ENCODE peak calls at places on chromosomes 4 and X, in ten cellular contexts. D is activated T-helper 2 cell treated with anti-CD3 and anti-CD28 coated beads, Interferon-gamma antibody, Interleukin-2, Interleukin-4, amounts not matched to agents 10 μg/mL and 5 μg/mL and 100 μg/mL, durations not matched to agents 14 hours and 24 hours and 36 hours; N is hypothalamus; L is heart left ventricle; U is AG08396; Z is GM04504; W is OCI-LY7; R is pons; Y is T47D; O is activated CD8-positive, alpha-beta memory T cell treated with anti-CD3 and anti-CD28 coated beads, Interleukin-2, amount 50 U/mL, for 48 hours. K is an unnamed sample.

GRCh38 chrX:107715331-107716044 is 60.1 kb downstream of the TSC22D3 start:
- DNase-seq in L (no peak), O (no peak), Y (no peak), U (peak), R (no peak), W (peak), Z (no peak), D (no peak), N (no peak), K (peak)

GRCh38 chr4:90209922-90210321 is 82.7 kb downstream of the CCSER1 start:
- DNase-seq in Z (no peak), O (no peak), D (no peak), L (no peak), R (no peak), Y (no peak), U (no peak), N (no peak), W (no peak), K (no peak)

GRCh38 chrX:118974908-118975671 is 672 bp downstream of the LONRF3 start:
- DNase-seq in W (no peak), O (peak), D (peak), R (no peak), Y (no peak), Z (no peak), N (no peak), L (peak), U (peak), K (peak)

GRCh38 chrX:154526901-154527675 is 11.1 kb upstream of the FAM3A start:
- DNase-seq in Z (peak), D (peak), R (peak), W (peak), U (peak), L (peak), Y (no peak), O (peak), N (peak), K (peak)

GRCh38 chrX:150913511-150913910 is 15.0 kb upstream of the CD99L2 start:
- DNase-seq in D (no peak), Z (no peak), N (no peak), W (no peak), O (no peak), R (no peak), L (no peak), U (no peak), Y (no peak), K (no peak)

GRCh38 chr4:167906851-167907250 is 185.5 kb upstream of the ANXA10 start:
- DNase-seq in W (no peak), L (no peak), U (no peak), Z (no peak), O (no peak), N (no peak), D (no peak), R (no peak), Y (no peak), K (no peak)

GRCh38 chrX:53319614-53320542 is 38.5 kb upstream of the IQSEC2 start:
- DNase-seq in Y (no peak), D (no peak), O (peak), L (no peak), U (no peak), N (no peak), R (no peak), Z (no peak), W (no peak), K (no peak)

GRCh38 chrX:16997313-16997712 is 50.9 kb downstream of the REPS2 start:
- DNase-seq in O (no peak), L (no peak), W (no peak), D (no peak), R (no peak), N (no peak), Y (no peak), U (no peak), Z (no peak), K (no peak)

GRCh38 chr4:141447761-141448160 is 188.6 kb upstream of the IL15 start:
- DNase-seq in U (no peak), L (no peak), Z (no peak), D (no peak), O (no peak), N (no peak), W (no peak), Y (no peak), R (no peak), K (no peak)

GRCh38 chr4:8558080-8558960 is 21.9 kb upstream of the GPR78 start:
- DNase-seq in R (no peak), W (no peak), L (no peak), Z (no peak), U (peak), D (no peak), O (no peak), N (no peak), Y (no peak), K (no peak)

GRCh38 chrX:19647731-19648588 is 132.7 kb upstream of the MAP3K15 start:
- DNase-seq in O (no peak), L (no peak), W (no peak), Z (no peak), Y (no peak), R (no peak), N (no peak), U (no peak), D (no peak), K (no peak)

GRCh38 chr4:112854420-112854819 is 195.0 kb upstream of the ANK2 start:
- DNase-seq in U (no peak), D (no peak), Y (no peak), R (no peak), Z (no peak), W (no peak), O (no peak), L (no peak), N (no peak), K (no peak)

GRCh38 chr4:104591505-104591904 is 96.8 kb upstream of the CXXC4 start:
- DNase-seq in N (peak), R (peak), D (no peak), W (no peak), Z (no peak), O (no peak), U (no peak), Y (no peak), L (peak), K (no peak)

GRCh38 chrX:275967-276587 is 5.1 kb upstream of the PLCXD1 start:
- DNase-seq in W (no peak), Y (peak), L (peak), Z (peak), R (peak), O (peak), D (no peak), N (no peak), U (peak), K (peak)

GRCh38 chr4:85498068-85498733 is 23.3 kb downstream of the ARHGAP24 start:
- DNase-seq in D (no peak), O (no peak), Z (no peak), U (peak), N (no peak), W (no peak), R (peak), Y (no peak), L (peak), K (no peak)

GRCh38 chr4:115454228-115454627 is 340.8 kb upstream of the NDST4 start:
- DNase-seq in N (no peak), Z (no peak), O (no peak), Y (no peak), W (no peak), D (no peak), L (no peak), U (no peak), R (no peak), K (no peak)

GRCh38 chr4:22485751-22486150 is 30.1 kb downstream of the ADGRA3 start:
- DNase-seq in W (no peak), Y (no peak), N (no peak), R (peak), Z (peak), D (no peak), L (no peak), O (no peak), U (peak), K (no peak)

GRCh38 chrX:39855748-39856129 is 242.0 kb downstream of the BCOR start:
- DNase-seq in Z (no peak), R (no peak), W (peak), D (peak), L (no peak), U (peak), O (peak), Y (no peak), N (no peak), K (peak)

GRCh38 chrX:9786839-9787635 is 808 bp downstream of the SHROOM2 start:
- DNase-seq in R (no peak), D (no peak), L (no peak), N (no peak), O (no peak), Z (no peak), U (no peak), Y (no peak), W (no peak), K (no peak)

GRCh38 chrX:11888421-11888820 is 130.4 kb downstream of the MSL3 start:
- DNase-seq in W (no peak), R (no peak), D (no peak), Y (no peak), O (no peak), N (no peak), L (no peak), U (no peak), Z (no peak), K (no peak)

GRCh38 chr4:168656055-168656660 is 159.3 kb downstream of the PALLD start:
- DNase-seq in D (no peak), U (peak), Z (peak), R (no peak), W (no peak), Y (no peak), O (no peak), L (no peak), N (no peak), K (no peak)

GRCh38 chr4:84750260-84750955 is 167.5 kb downstream of the CDS1 start:
- DNase-seq in Y (peak), N (no peak), W (peak), R (peak), Z (peak), U (peak), D (no peak), O (no peak), L (no peak), K (no peak)

GRCh38 chr4:123554819-123555499 is 158.4 kb downstream of the SPRY1 start:
- DNase-seq in U (no peak), L (peak), D (no peak), Z (no peak), W (no peak), O (no peak), N (no peak), R (peak), Y (no peak), K (no peak)

GRCh38 chr4:145177511-145177905 is 2.9 kb downstream of the OTUD4 start:
- DNase-seq in U (no peak), Z (no peak), L (peak), Y (no peak), O (no peak), W (no peak), D (no peak), R (peak), N (no peak), K (no peak)

GRCh38 chr4:129455462-129455861 is 359.5 kb downstream of the C4orf33 start:
- DNase-seq in Y (no peak), W (no peak), D (no peak), N (no peak), Z (no peak), L (no peak), R (peak), O (no peak), U (no peak), K (no peak)

GRCh38 chrX:49303346-49303745 is at the start of gene GAGE10:
- DNase-seq in R (no peak), U (no peak), O (no peak), Y (no peak), N (no peak), L (no peak), Z (no peak), D (no peak), W (no peak), K (no peak)

GRCh38 chr4:183840311-183840710 is 64.8 kb upstream of the STOX2 start:
- DNase-seq in N (peak), D (peak), R (peak), L (peak), W (peak), O (peak), Z (peak), Y (peak), U (peak), K (peak)

GRCh38 chrX:131747173-131747572 is 203.3 kb downstream of the OR13H1 start:
- DNase-seq in Y (no peak), O (no peak), U (peak), R (no peak), N (peak), D (no peak), L (peak), Z (peak), W (no peak), K (peak)

GRCh38 chr4:165663411-165663810 is 209.6 kb upstream of the TLL1 start:
- DNase-seq in N (no peak), D (no peak), Y (no peak), O (no peak), L (no peak), Z (no peak), R (no peak), W (no peak), U (no peak), K (no peak)

GRCh38 chr4:1407657-1408333 is 1.6 kb upstream of the NKX1-1 start:
- DNase-seq in L (no peak), W (no peak), Y (no peak), O (peak), R (no peak), Z (no peak), U (peak), D (no peak), N (no peak), K (no peak)

GRCh38 chr4:122836941-122837340 is 10.3 kb downstream of the FGF2 start:
- DNase-seq in O (no peak), U (no peak), R (no peak), N (no peak), L (no peak), W (no peak), D (no peak), Y (no peak), Z (no peak), K (no peak)

GRCh38 chr4:76749361-76749760 is 148.6 kb downstream of the SOWAHB start:
- DNase-seq in D (no peak), L (no peak), O (no peak), Y (no peak), R (no peak), Z (no peak), N (no peak), U (no peak), W (no peak), K (no peak)

GRCh38 chrX:38332505-38332904 is 5.2 kb upstream of the RPGR start:
- DNase-seq in U (no peak), O (no peak), W (no peak), R (no peak), D (no peak), N (no peak), Z (no peak), L (no peak), Y (no peak), K (no peak)

GRCh38 chr4:30855232-30855631 is 135.1 kb downstream of the PCDH7 start:
- DNase-seq in W (no peak), L (no peak), D (no peak), O (no peak), Y (no peak), U (no peak), R (no peak), N (no peak), Z (no peak), K (no peak)